ENCODE peak calls at places on chromosomes 3 and 15, in five cellular contexts. F is CD4-positive, alpha-beta memory T cell; A is tibial artery; U is H9; T is colonic mucosa. V is an unnamed sample.

GRCh38 chr3:55660642-55661041 is 173.5 kb upstream of the WNT5A start:
- DNase-seq in F (no peak), A (no peak), U (no peak), T (no peak), V (no peak)

GRCh38 chr3:133821767-133822638 is 16.4 kb downstream of the SRPRB start:
- DNase-seq in F (no peak), A (peak; percentile 54), U (peak; percentile 50), T (peak; percentile 34), V (no peak)

GRCh38 chr3:5479229-5479799 is 291.8 kb downstream of the EDEM1 start:
- DNase-seq in F (no peak), A (no peak), U (no peak), T (peak; percentile 37), V (no peak)

GRCh38 chr15:30043211-30043655 is 39.5 kb upstream of the GOLGA8J start:
- DNase-seq in F (no peak), A (no peak), U (no peak), T (no peak), V (peak; percentile 40)

GRCh38 chr3:12307136-12307535 is 18.3 kb downstream of the PPARG start:
- DNase-seq in F (no peak), A (no peak), U (no peak), T (no peak), V (no peak)

GRCh38 chr3:13062647-13063046 is 10.6 kb downstream of the IQSEC1 start:
- DNase-seq in F (no peak), A (no peak), U (no peak), T (no peak), V (no peak)

GRCh38 chr3:8223766-8224165 is 277.9 kb upstream of the LMCD1 start:
- DNase-seq in F (no peak), A (peak; percentile 42), U (no peak), T (no peak), V (no peak)

GRCh38 chr3:45105855-45106655 is 40.1 kb downstream of the CDCP1 start:
- DNase-seq in F (peak; percentile 71), A (no peak), U (no peak), T (no peak), V (no peak)

GRCh38 chr3:21620511-21621395 is 130.3 kb downstream of the ZNF385D start:
- DNase-seq in F (no peak), A (no peak), U (no peak), T (no peak), V (no peak)

GRCh38 chr3:195441476-195441970 is 1.3 kb downstream of the ACAP2 start:
- DNase-seq in F (no peak), A (peak; percentile 46), U (no peak), T (no peak), V (peak; percentile 68)

GRCh38 chr3:13277130-13277783 is 142.9 kb downstream of the NUP210 start:
- DNase-seq in F (no peak), A (peak; percentile 7), U (no peak), T (no peak), V (no peak)

GRCh38 chr15:62491642-62492041 is 326.6 kb upstream of the C2CD4B start:
- DNase-seq in F (no peak), A (no peak), U (no peak), T (no peak), V (no peak)

GRCh38 chr3:72836923-72837322 is 11.3 kb downstream of the SHQ1 start:
- DNase-seq in F (no peak), A (peak; percentile 77), U (no peak), T (no peak), V (no peak)

GRCh38 chr3:177385831-177386301 is 188.6 kb upstream of the TBL1XR1 start:
- DNase-seq in F (no peak), A (no peak), U (no peak), T (no peak), V (no peak)

GRCh38 chr3:24598691-24599090 is 104.0 kb upstream of the THRB start:
- DNase-seq in F (no peak), A (no peak), U (no peak), T (peak; percentile 40), V (no peak)

GRCh38 chr3:135229018-135229495 is 434.0 kb downstream of the EPHB1 start:
- DNase-seq in F (no peak), A (no peak), U (peak; percentile 68), T (no peak), V (no peak)

GRCh38 chr3:148992027-148992634 is 791 bp downstream of the GYG1 start:
- DNase-seq in F (no peak), A (peak; percentile 49), U (peak; percentile 44), T (peak; percentile 44), V (peak; percentile 64)

GRCh38 chr3:113231827-113232253 is 20.5 kb downstream of the BOC start:
- DNase-seq in F (no peak), A (no peak), U (peak; percentile 47), T (no peak), V (no peak)

GRCh38 chr3:165206454-165207266 is 10.5 kb upstream of the SLITRK3 start:
- DNase-seq in F (peak; percentile 7), A (peak; percentile 59), U (peak; percentile 84), T (peak; percentile 72), V (peak; percentile 69)

GRCh38 chr15:29045717-29046116 is 159.9 kb downstream of the APBA2 start:
- DNase-seq in F (no peak), A (no peak), U (no peak), T (no peak), V (no peak)

GRCh38 chr15:33021806-33022389 is 172.6 kb downstream of the FMN1 start:
- DNase-seq in F (no peak), A (no peak), U (no peak), T (peak; percentile 46), V (peak; percentile 71)

GRCh38 chr15:33027636-33028035 is 166.9 kb downstream of the FMN1 start:
- DNase-seq in F (no peak), A (no peak), U (no peak), T (no peak), V (no peak)

GRCh38 chr15:33026614-33027013 is 167.9 kb downstream of the FMN1 start:
- DNase-seq in F (no peak), A (no peak), U (no peak), T (peak; percentile 40), V (no peak)

GRCh38 chr15:33019354-33019981 is 175.0 kb downstream of the FMN1 start:
- DNase-seq in F (no peak), A (no peak), U (no peak), T (no peak), V (no peak)

GRCh38 chr15:33022629-33023028 is 171.9 kb downstream of the FMN1 start:
- DNase-seq in F (no peak), A (peak; percentile 54), U (peak; percentile 83), T (peak; percentile 37), V (no peak)
- H3K27ac ChIP-seq in F (no peak overlapping the region), A (no peak overlapping the region), U (no peak overlapping the region), T (no peak overlapping the region), V (no peak overlapping the region)

GRCh38 chr15:68279218-68279533 is 1.6 kb downstream of the FEM1B start:
- DNase-seq in F (no peak), A (no peak), U (no peak), T (no peak), V (peak; percentile 46)
- H3K27ac ChIP-seq in F (peak overlapping the region; percentile 90), A (peak overlapping the region; percentile 99), U (no peak overlapping the region), T (peak overlapping the region; percentile 94), V (peak overlapping the region; percentile 87)

GRCh38 chr15:63708141-63708772 is 111.1 kb downstream of the FBXL22 start:
- DNase-seq in F (peak; percentile 72), A (no peak), U (no peak), T (no peak), V (no peak)
- H3K27ac ChIP-seq in F (peak overlapping the region; percentile 62), A (no peak overlapping the region), U (no peak overlapping the region), T (no peak overlapping the region), V (no peak overlapping the region)

GRCh38 chr3:49359623-49360022 is 1.5 kb upstream of the GPX1 start:
- DNase-seq in F (no peak), A (no peak), U (no peak), T (no peak), V (no peak)
- H3K27ac ChIP-seq in F (peak overlapping the region; percentile 35), A (peak overlapping the region; percentile 92), U (no peak overlapping the region), T (peak overlapping the region; percentile 95), V (peak overlapping the region; percentile 67)

GRCh38 chr3:52705688-52706686 is at the start of the genes GLT8D1 and SPCS1:
- DNase-seq in F (peak; percentile 90), A (peak; percentile 77), U (peak; percentile 85), T (peak; percentile 84), V (peak; percentile 95)

GRCh38 chr3:52703356-52703755 is 2.2 kb downstream of the GLT8D1 start:
- DNase-seq in F (no peak), A (no peak), U (no peak), T (no peak), V (no peak)

GRCh38 chr3:52704611-52705437 is 767 bp downstream of the GLT8D1 start:
- DNase-seq in F (no peak), A (no peak), U (no peak), T (peak; percentile 54), V (peak; percentile 70)

GRCh38 chr3:52707585-52707984 is 1.7 kb downstream of the SPCS1 start:
- DNase-seq in F (no peak), A (no peak), U (no peak), T (no peak), V (no peak)

GRCh38 chr3:52705438-52705687 is 228 bp downstream of the GLT8D1 start:
- DNase-seq in F (no peak), A (no peak), U (no peak), T (no peak), V (no peak)
- H3K27ac ChIP-seq in F (peak overlapping the region; percentile 87), A (peak overlapping the region; percentile 95), U (no peak overlapping the region), T (peak overlapping the region; percentile 86), V (peak overlapping the region; percentile 73)

GRCh38 chr15:52289629-52290081 is 5.9 kb downstream of the MYO5C start:
- DNase-seq in F (no peak), A (no peak), U (no peak), T (peak; percentile 91), V (no peak)

GRCh38 chr15:52284164-52284563 is 11.4 kb downstream of the MYO5C start:
- DNase-seq in F (no peak), A (no peak), U (no peak), T (no peak), V (no peak)

GRCh38 chr15:52288986-52289385 is 6.6 kb downstream of the MYO5C start:
- DNase-seq in F (no peak), A (no peak), U (no peak), T (no peak), V (no peak)

GRCh38 chr15:52288051-52288942 is 7.3 kb downstream of the MYO5C start:
- DNase-seq in F (no peak), A (no peak), U (no peak), T (peak; percentile 90), V (no peak)

GRCh38 chr15:52287114-52287513 is 8.5 kb downstream of the MYO5C start:
- DNase-seq in F (no peak), A (no peak), U (no peak), T (peak; percentile 72), V (no peak)
- H3K27ac ChIP-seq in F (no peak overlapping the region), A (no peak overlapping the region), U (no peak overlapping the region), T (peak overlapping the region; percentile 82), V (no peak overlapping the region)

DNA sequence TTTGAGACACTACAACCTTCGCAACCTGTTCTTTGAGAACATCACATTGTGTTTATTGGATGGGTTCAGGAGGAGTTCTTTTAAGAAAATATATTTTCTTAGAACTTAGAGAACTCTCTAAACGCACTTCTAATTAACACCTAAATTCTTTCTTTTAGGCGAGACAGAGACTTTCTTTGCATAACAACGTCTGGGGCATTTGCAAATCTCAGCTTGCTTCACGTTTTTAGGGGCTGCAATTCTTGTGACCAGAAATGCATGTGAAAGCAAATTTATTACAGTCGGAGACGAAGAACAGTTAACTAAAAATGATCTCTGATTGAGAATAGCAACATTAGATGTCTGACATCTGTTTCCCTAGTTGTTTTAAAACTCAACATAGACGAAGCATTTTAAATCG is 568.3 kb upstream of the ZNF717 start:
- DNase-seq in F (no peak), A (no peak), U (no peak), T (no peak), V (no peak)
- H3K27ac ChIP-seq in F (no peak overlapping the region), A (no peak overlapping the region), U (no peak overlapping the region), T (no peak overlapping the region), V (no peak overlapping the region)